ENCODE peak calls at places on chromosome 21, in six cellular contexts. X is HEK293T; U is KBM-7; M is mesothelial cell of epicardium; G is stimulated activated CD4-positive, alpha-beta T cell treated with anti-CD3 and anti-CD28 coated beads, Interleukin-15, amount 100 ng/mL, for 1 hour; R is GF-D8. Q is an unnamed sample.

GRCh38 chr21:42818328-42818749 is 61.0 kb downstream of the WDR4 start:
- DNase-seq in X (no peak), U (peak), M (no peak), G (peak), R (peak), Q (peak)

GRCh38 chr21:37871121-37871862 is 45.0 kb downstream of the KCNJ6 start:
- DNase-seq in X (no peak), U (no peak), M (no peak), G (no peak), R (no peak), Q (no peak)

GRCh38 chr21:42261832-42262200 is 42.9 kb downstream of the ABCG1 start:
- DNase-seq in X (no peak), U (no peak), M (no peak), G (no peak), R (no peak), Q (no peak)

GRCh38 chr21:15775981-15776380 is 46.2 kb downstream of the USP25 start:
- DNase-seq in X (no peak), U (no peak), M (no peak), G (no peak), R (no peak), Q (no peak)

GRCh38 chr21:45135868-45136267 is 61.5 kb downstream of the ADARB1 start:
- DNase-seq in X (no peak), U (no peak), M (no peak), G (no peak), R (no peak), Q (no peak)

GRCh38 chr21:32858628-32859027 is 87.1 kb upstream of the PAXBP1 start:
- DNase-seq in X (no peak), U (no peak), M (no peak), G (no peak), R (no peak), Q (no peak)

GRCh38 chr21:42745511-42746239 is 92.3 kb downstream of the PDE9A start:
- DNase-seq in X (no peak), U (no peak), M (no peak), G (no peak), R (peak), Q (no peak)

GRCh38 chr21:39071623-39072214 is 111.5 kb downstream of the PSMG1 start:
- DNase-seq in X (no peak), U (no peak), M (no peak), G (no peak), R (no peak), Q (no peak)

GRCh38 chr21:41899431-41900202 is 20.5 kb upstream of the PRDM15 start:
- DNase-seq in X (no peak), U (no peak), M (no peak), G (no peak), R (no peak), Q (no peak)

GRCh38 chr21:25409992-25410391 is 197.3 kb downstream of the MRPL39 start:
- DNase-seq in X (no peak), U (no peak), M (no peak), G (no peak), R (no peak), Q (no peak)

GRCh38 chr21:34878501-34878900 is 170.6 kb downstream of the RUNX1 start:
- DNase-seq in X (no peak), U (no peak), M (no peak), G (no peak), R (no peak), Q (no peak)

GRCh38 chr21:37370152-37371040 is 3.8 kb downstream of the DYRK1A start:
- DNase-seq in X (no peak), U (peak), M (no peak), G (no peak), R (peak), Q (no peak)

GRCh38 chr21:15221799-15222386 is 157.1 kb upstream of the NRIP1 start:
- DNase-seq in X (no peak), U (peak), M (no peak), G (no peak), R (no peak), Q (peak)

GRCh38 chr21:45256021-45256911 is 31.4 kb downstream of the POFUT2 start:
- DNase-seq in X (no peak), U (no peak), M (no peak), G (no peak), R (peak), Q (no peak)

GRCh38 chr21:45299026-45299863 is 11.6 kb upstream of the POFUT2 start:
- DNase-seq in X (no peak), U (no peak), M (peak), G (no peak), R (no peak), Q (no peak)

GRCh38 chr21:37028579-37028978 is 22.1 kb downstream of the RIPPLY3 start:
- DNase-seq in X (no peak), U (no peak), M (no peak), G (no peak), R (no peak), Q (no peak)

GRCh38 chr21:42032266-42032665 is 22.1 kb upstream of the ZBTB21 start:
- DNase-seq in X (no peak), U (no peak), M (no peak), G (no peak), R (no peak), Q (no peak)

GRCh38 chr21:43315244-43316137 is 111.4 kb downstream of the SIK1 start:
- DNase-seq in X (no peak), U (no peak), M (no peak), G (no peak), R (no peak), Q (no peak)

GRCh38 chr21:16913010-16913409 is 599.8 kb upstream of the CXADR start:
- DNase-seq in X (no peak), U (no peak), M (no peak), G (no peak), R (no peak), Q (no peak)

GRCh38 chr21:44445413-44445812 is 9.9 kb upstream of the LRRC3 start:
- DNase-seq in X (no peak), U (no peak), M (no peak), G (no peak), R (no peak), Q (no peak)

GRCh38 chr21:31887596-31887920 is 14.7 kb downstream of the HUNK start:
- DNase-seq in X (no peak), U (no peak), M (no peak), G (no peak), R (no peak), Q (no peak)

GRCh38 chr21:42550817-42551216 is 37.2 kb downstream of the SLC37A1 start:
- DNase-seq in X (no peak), U (no peak), M (no peak), G (no peak), R (no peak), Q (no peak)

GRCh38 chr21:42115136-42115683 is 44.1 kb downstream of the UMODL1 start:
- DNase-seq in X (no peak), U (no peak), M (no peak), G (no peak), R (no peak), Q (no peak)

GRCh38 chr21:25501996-25502665 is 105.2 kb downstream of the MRPL39 start:
- DNase-seq in X (no peak), U (peak), M (no peak), G (no peak), R (peak), Q (no peak)

GRCh38 chr21:31180256-31181088 is 142.2 kb upstream of the KRTAP19-8 start:
- DNase-seq in X (peak), U (peak), M (no peak), G (no peak), R (no peak), Q (no peak)

GRCh38 chr21:45289655-45290515 is 2.2 kb upstream of the POFUT2 start:
- DNase-seq in X (no peak), U (no peak), M (no peak), G (no peak), R (no peak), Q (no peak)

GRCh38 chr21:41625428-41625827 is 117.5 kb upstream of the TMPRSS2 start:
- DNase-seq in X (no peak), U (no peak), M (no peak), G (no peak), R (no peak), Q (no peak)

GRCh38 chr21:39319251-39319756 is 5.9 kb upstream of the BRWD1 start:
- DNase-seq in X (no peak), U (no peak), M (no peak), G (no peak), R (no peak), Q (no peak)

GRCh38 chr21:41460578-41461527 is 34.8 kb downstream of the MX1 start:
- DNase-seq in X (peak), U (peak), M (peak), G (peak), R (peak), Q (peak)

GRCh38 chr21:42684109-42684916 is 30.9 kb downstream of the PDE9A start:
- DNase-seq in X (no peak), U (no peak), M (no peak), G (peak), R (peak), Q (no peak)

GRCh38 chr21:35275776-35276175 is 226.7 kb upstream of the RUNX1 start:
- DNase-seq in X (no peak), U (no peak), M (no peak), G (no peak), R (no peak), Q (no peak)

GRCh38 chr21:45366931-45367401 is 38.0 kb upstream of the COL18A1 start:
- DNase-seq in X (no peak), U (no peak), M (no peak), G (no peak), R (no peak), Q (no peak)

GRCh38 chr21:34820051-34820450 is 151.3 kb downstream of the CLIC6 start:
- DNase-seq in X (no peak), U (no peak), M (no peak), G (no peak), R (no peak), Q (no peak)

GRCh38 chr21:34201441-34201838 is 128.1 kb downstream of the MRPS6 start:
- DNase-seq in X (no peak), U (no peak), M (no peak), G (no peak), R (no peak), Q (no peak)

GRCh38 chr21:45019076-45019886 is 55.1 kb upstream of the ADARB1 start:
- DNase-seq in X (no peak), U (no peak), M (peak), G (no peak), R (no peak), Q (peak)

GRCh38 chr21:44555200-44555875 is 3.3 kb downstream of the KRTAP10-3 start:
- DNase-seq in X (peak), U (no peak), M (no peak), G (no peak), R (no peak), Q (no peak)

GRCh38 chr21:46080171-46081021 is 17.5 kb upstream of the COL6A2 start:
- DNase-seq in X (no peak), U (no peak), M (no peak), G (no peak), R (no peak), Q (no peak)